ENCODE peak calls at places on chromosomes 7 and 10, in eight cellular contexts. N is OCI-LY7, F is heart left ventricle, H is esophagus squamous epithelium, I is PC-3, X is tibial nerve, P is mesendoderm, T is SJSA1. B is an unnamed sample.

GRCh38 chr7:154424370-154424769 is 372.2 kb downstream of the DPP6 start:
- DNase-seq in N (no peak), F (no peak), H (no peak), I (no peak), X (no peak), P (no peak), T (no peak), B (no peak)

GRCh38 chr7:131521651-131522163 is 34.7 kb downstream of the PODXL start:
- DNase-seq in N (no peak), F (peak; percentile 79), H (no peak), I (peak; percentile 73), X (no peak), P (peak; percentile 91), T (no peak), B (no peak)

GRCh38 chr7:76057813-76058145 is 9.9 kb downstream of the MDH2 start:
- DNase-seq in N (no peak), F (no peak), H (no peak), I (no peak), X (no peak), P (no peak), T (no peak), B (no peak)

GRCh38 chr10:132889556-132889955 is 52.8 kb downstream of the CFAP46 start:
- DNase-seq in N (no peak), F (no peak), H (no peak), I (no peak), X (peak; percentile 7), P (no peak), T (no peak), B (peak; percentile 57)

GRCh38 chr7:73741600-73741999 is 3.0 kb upstream of the ABHD11 start:
- DNase-seq in N (peak; percentile 42), F (no peak), H (no peak), I (no peak), X (no peak), P (peak; percentile 80), T (no peak), B (no peak)

GRCh38 chr10:132946806-132947530 is 4.6 kb upstream of the CFAP46 start:
- DNase-seq in N (no peak), F (no peak), H (no peak), I (no peak), X (no peak), P (no peak), T (no peak), B (no peak)

GRCh38 chr7:24922099-24922773 is 57.7 kb downstream of the OSBPL3 start:
- DNase-seq in N (no peak), F (no peak), H (no peak), I (peak; percentile 57), X (no peak), P (no peak), T (no peak), B (no peak)

GRCh38 chr7:96093435-96093834 is 228.5 kb downstream of the SLC25A13 start:
- DNase-seq in N (no peak), F (no peak), H (no peak), I (peak; percentile 84), X (no peak), P (no peak), T (no peak), B (no peak)

GRCh38 chr7:40698921-40699260 is 564.1 kb downstream of the SUGCT start:
- DNase-seq in N (no peak), F (no peak), H (no peak), I (no peak), X (no peak), P (no peak), T (no peak), B (no peak)

GRCh38 chr7:128938524-128939074 is 872 bp downstream of the IRF5 start:
- DNase-seq in N (no peak), F (no peak), H (no peak), I (no peak), X (no peak), P (no peak), T (peak; percentile 39), B (no peak)

GRCh38 chr7:7670490-7670889 is 29.9 kb downstream of the UMAD1 start:
- DNase-seq in N (no peak), F (no peak), H (no peak), I (no peak), X (no peak), P (no peak), T (no peak), B (no peak)

GRCh38 chr10:17918187-17918903 is 33.4 kb upstream of the SLC39A12 start:
- DNase-seq in N (no peak), F (no peak), H (no peak), I (no peak), X (no peak), P (no peak), T (no peak), B (no peak)

GRCh38 chr10:84204122-84204521 is 9.8 kb downstream of the CDHR1 start:
- DNase-seq in N (peak; percentile 23), F (no peak), H (no peak), I (no peak), X (no peak), P (peak; percentile 63), T (no peak), B (no peak)

GRCh38 chr7:13257661-13258060 is 570.2 kb downstream of the ARL4A start:
- DNase-seq in N (no peak), F (no peak), H (no peak), I (no peak), X (no peak), P (no peak), T (no peak), B (no peak)

GRCh38 chr7:290554-291301 is 758 bp downstream of the FOXL3 start:
- DNase-seq in N (no peak), F (no peak), H (no peak), I (no peak), X (no peak), P (no peak), T (no peak), B (peak; percentile 37)

GRCh38 chr7:291302-292092 is 1.5 kb downstream of the FOXL3 start:
- DNase-seq in N (no peak), F (no peak), H (no peak), I (no peak), X (no peak), P (no peak), T (no peak), B (no peak)

GRCh38 chr7:288671-289101 is 1.3 kb upstream of the FOXL3 start:
- DNase-seq in N (no peak), F (no peak), H (no peak), I (no peak), X (no peak), P (no peak), T (no peak), B (no peak)

GRCh38 chr7:289756-290553 is at the start of gene FOXL3:
- DNase-seq in N (no peak), F (no peak), H (no peak), I (no peak), X (no peak), P (no peak), T (no peak), B (peak; percentile 60)

DNA sequence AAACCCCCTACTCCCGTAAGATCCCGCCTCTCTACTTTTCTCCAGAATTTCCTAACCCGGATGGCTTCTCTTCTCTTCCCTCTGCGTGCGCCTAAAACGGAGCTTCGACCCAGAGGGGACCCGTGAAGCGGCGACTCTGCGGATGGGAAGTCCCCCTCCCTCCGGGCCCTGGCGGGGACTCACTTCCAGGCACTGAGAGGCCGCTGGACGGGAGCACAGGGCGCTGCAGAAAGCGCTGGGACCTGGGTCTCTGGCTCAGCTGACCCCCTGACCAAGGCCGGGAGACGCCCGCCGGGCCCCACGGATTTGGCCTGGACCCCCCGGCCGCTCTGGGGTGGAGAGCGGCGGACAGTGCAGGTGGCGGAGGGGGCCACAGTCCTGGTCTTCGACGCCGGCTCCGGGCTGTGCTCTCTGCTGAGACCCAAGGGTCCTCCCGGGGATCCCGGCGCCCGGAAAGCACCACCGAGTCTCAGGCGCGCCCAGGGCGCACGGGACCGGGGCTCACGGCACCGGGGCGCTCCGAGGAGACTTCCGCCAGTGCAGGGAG is 688 bp upstream of the FOXL3 start:
- DNase-seq in N (no peak), F (no peak), H (no peak), I (no peak), X (no peak), P (no peak), T (no peak), B (no peak)
- H3K4me3 ChIP-seq in N (no peak overlapping the region), F (no peak overlapping the region), H (no peak overlapping the region), I (no peak overlapping the region), X (no peak overlapping the region), P (no peak overlapping the region), T (no peak overlapping the region), B (no peak overlapping the region)

DNA sequence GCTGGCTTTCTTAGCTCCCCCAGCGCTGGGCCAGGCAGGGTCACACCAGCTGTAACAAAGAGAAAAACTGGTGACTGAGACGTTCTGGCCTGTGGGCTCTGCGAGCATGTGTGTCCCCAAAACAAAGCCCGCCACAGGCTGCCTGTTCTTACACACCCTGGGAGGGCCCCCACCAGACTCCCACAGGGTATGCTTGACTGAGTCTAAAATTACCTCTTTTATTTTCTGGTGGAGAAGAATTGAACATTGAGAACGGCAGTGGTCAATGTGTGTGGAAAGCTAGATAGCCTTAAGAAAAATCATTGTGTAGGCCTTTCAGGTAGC is 808 bp downstream of the C10orf71 start:
- DNase-seq in N (peak; percentile 28), F (no peak), H (no peak), I (no peak), X (no peak), P (no peak), T (no peak), B (no peak)
- H3K27ac ChIP-seq in N (peak overlapping the region; percentile 34), F (peak overlapping the region; percentile 91), H (no peak overlapping the region), I (no peak overlapping the region), X (no peak overlapping the region), P (no peak overlapping the region), T (no peak overlapping the region), B (peak overlapping the region; percentile 13)

DNA sequence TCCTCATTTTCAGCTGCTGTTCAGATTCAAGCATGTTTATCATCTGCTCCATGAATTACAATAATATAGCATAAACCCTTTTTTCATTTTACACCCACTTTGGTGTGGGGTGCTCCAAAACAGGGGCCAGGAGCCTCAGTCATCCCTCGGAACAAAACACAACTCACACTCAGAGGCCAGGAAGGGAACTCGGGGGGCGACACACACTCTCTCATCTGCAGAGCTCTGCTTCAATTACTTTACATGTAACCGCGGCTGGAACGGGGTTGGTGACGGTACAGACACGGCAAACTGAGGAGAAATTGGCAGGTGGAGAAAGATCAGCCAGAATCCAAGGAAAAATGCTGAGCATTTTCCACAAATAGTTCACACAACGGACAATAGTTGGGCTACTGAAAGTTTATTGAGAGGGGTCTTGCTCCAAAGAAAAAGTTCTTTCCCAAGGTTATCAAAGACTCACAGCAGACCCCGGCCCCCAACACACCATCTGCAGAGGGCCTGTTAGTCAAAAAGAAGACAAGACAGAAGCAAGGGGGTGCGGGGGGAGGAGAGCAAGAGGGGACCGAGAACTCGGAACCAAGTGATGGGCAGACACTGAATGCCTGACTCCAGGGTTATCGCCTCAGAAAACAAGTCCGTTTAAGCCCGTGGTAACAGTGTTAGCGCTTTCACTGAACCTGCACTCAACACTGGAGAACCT is 20.5 kb downstream of the DIP2C start:
- DNase-seq in N (no peak), F (no peak), H (no peak), I (no peak), X (no peak), P (no peak), T (peak; percentile 33), B (peak; percentile 42)
- H3K4me1 ChIP-seq in N (no peaks in the 10 kb centered on the region), F (peaks cover 8% of the 10 kb centered on the region), H (peaks cover 15% of the 10 kb centered on the region), I (no peaks in the 10 kb centered on the region), X (no peaks in the 10 kb centered on the region), P (no peaks in the 10 kb centered on the region), T (peaks cover 6% of the 10 kb centered on the region), B (peaks cover 7% of the 10 kb centered on the region)

DNA sequence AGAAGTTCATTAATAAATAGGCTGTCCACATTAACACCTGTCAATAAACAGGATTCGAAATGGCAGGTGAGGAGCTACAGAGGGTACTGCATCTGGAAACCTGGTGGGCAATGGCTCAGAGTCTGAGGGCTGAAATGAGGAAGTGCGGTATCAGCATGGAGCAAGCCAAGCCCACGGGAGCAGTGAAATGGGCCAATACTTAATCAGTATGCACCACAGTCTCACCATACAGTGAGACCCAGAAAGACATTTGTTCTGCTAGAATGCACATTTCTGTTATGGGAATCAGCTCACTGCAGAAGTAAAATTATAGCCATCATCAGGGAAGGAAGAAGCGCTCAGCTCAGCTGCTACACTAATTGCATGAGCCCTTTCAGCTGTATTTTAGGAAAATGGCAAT is 44.0 kb upstream of the PIK3AP1 start:
- DNase-seq in N (peak; percentile 70), F (no peak), H (no peak), I (no peak), X (no peak), P (no peak), T (no peak), B (no peak)
- H3K4me3 ChIP-seq in N (peak overlapping the region; percentile 1), F (no peak overlapping the region), H (no peak overlapping the region), I (no peak overlapping the region), X (no peak overlapping the region), P (no peak overlapping the region), T (no peak overlapping the region), B (no peak overlapping the region)

B was measured in ascending aorta.